ENCODE peak calls at places on chromosomes 4 and X, in ten cellular contexts. U is small intestine; K is mesenteric fat pad; V is A549; C is stimulated activated CD4-positive, alpha-beta T cell treated with anti-CD3 and anti-CD28 coated beads, Interleukin-4, amount 100 ng/mL, for 48 hours; N is NT2/D1; R is CD8-positive, alpha-beta memory T cell; O is NCI-H1694; F is T-helper 2 cell; W is GM23248. P is an unnamed sample.
A peak's percentile ranks its signal among the peaks of the same experiment; 100 is the strongest.

GRCh38 chrX:149950681-149951080 is 12.4 kb upstream of the EOLA2 start:
- DNase-seq in U (peak; percentile 15), K (no peak), V (peak; percentile 55), C (no peak), N (peak; percentile 11), R (no peak), O (peak; percentile 18), F (no peak), W (peak; percentile 60), P (no peak)

GRCh38 chr4:158018090-158018808 is 154.6 kb downstream of the GASK1B start:
- DNase-seq in U (no peak), K (no peak), V (no peak), C (no peak), N (no peak), R (no peak), O (no peak), F (no peak), W (no peak), P (no peak)

GRCh38 chr4:19807505-19807904 is 444.2 kb upstream of the SLIT2 start:
- DNase-seq in U (no peak), K (no peak), V (no peak), C (no peak), N (no peak), R (no peak), O (no peak), F (no peak), W (peak; percentile 93), P (no peak)

GRCh38 chr4:38728651-38729141 is 54.1 kb downstream of the TLR10 start:
- DNase-seq in U (peak; percentile 97), K (no peak), V (peak; percentile 80), C (no peak), N (no peak), R (no peak), O (no peak), F (no peak), W (no peak), P (no peak)

GRCh38 chr4:53744446-53745160 is 153.3 kb upstream of the LNX1 start:
- DNase-seq in U (peak; percentile 3), K (no peak), V (no peak), C (no peak), N (no peak), R (no peak), O (no peak), F (no peak), W (no peak), P (no peak)

GRCh38 chr4:2061208-2062131 is 2.3 kb downstream of the NAT8L start:
- DNase-seq in U (no peak), K (no peak), V (no peak), C (no peak), N (no peak), R (peak; percentile 46), O (no peak), F (no peak), W (no peak), P (no peak)

GRCh38 chr4:677431-678293 is 3.3 kb downstream of the MYL5 start:
- DNase-seq in U (peak; percentile 76), K (no peak), V (no peak), C (no peak), N (no peak), R (no peak), O (no peak), F (no peak), W (peak; percentile 69), P (peak; percentile 49)

GRCh38 chr4:86367577-86367976 is 7.7 kb upstream of the MAPK10 start:
- DNase-seq in U (no peak), K (no peak), V (peak; percentile 1), C (no peak), N (no peak), R (no peak), O (no peak), F (no peak), W (peak; percentile 58), P (no peak)

GRCh38 chr4:67713531-67714247 is 12.7 kb upstream of the UBA6 start:
- DNase-seq in U (no peak), K (no peak), V (peak; percentile 45), C (no peak), N (no peak), R (no peak), O (no peak), F (no peak), W (peak; percentile 69), P (no peak)